ENCODE peak calls at places on chromosomes 12 and 14, in four cellular contexts. A, S, N and K are unnamed samples.

GRCh38 chr12:12091977-12092663 is 21.4 kb downstream of the BCL2L14 start:
- DNase-seq in A (no peak), N (no peak), S (no peak), K (peak)

GRCh38 chr14:67411820-67412421 is at the start of gene PLEK2:
- DNase-seq in S (peak), A (no peak), N (peak), K (no peak)

GRCh38 chr12:62730649-62731377 is 204.1 kb downstream of the PPM1H start:
- DNase-seq in S (no peak), N (no peak), A (no peak), K (no peak)

GRCh38 chr12:31589896-31590729 is 823 bp downstream of the DENND5B start:
- DNase-seq in A (no peak), S (peak), N (peak), K (no peak)

GRCh38 chr12:61531195-61531594 is 729.0 kb upstream of the USP15 start:
- DNase-seq in N (no peak), S (no peak), A (no peak), K (no peak)

GRCh38 chr12:42977451-42978230 is 388.1 kb upstream of the PRICKLE1 start:
- DNase-seq in S (no peak), A (no peak), N (no peak), K (no peak)

GRCh38 chr14:100122481-100123215 is 36.8 kb downstream of the DEGS2 start:
- DNase-seq in S (no peak), A (no peak), N (no peak), K (no peak)

GRCh38 chr12:129563266-129563665 is 340.6 kb downstream of the TMEM132D start:
- DNase-seq in N (no peak), A (no peak), S (no peak), K (no peak)

GRCh38 chr12:48165089-48166031 is 8.0 kb upstream of the ASB8 start:
- DNase-seq in A (peak), S (no peak), N (no peak), K (no peak)

GRCh38 chr12:121403721-121404120 is 3.8 kb downstream of the RNF34 start:
- DNase-seq in N (no peak), S (no peak), A (no peak), K (no peak)

GRCh38 chr14:20631023-20631820 is 10.3 kb downstream of the OR6S1 start:
- DNase-seq in N (peak), A (no peak), S (peak), K (no peak)

GRCh38 chr12:51864701-51865469 is 16.4 kb upstream of the FIGNL2 start:
- DNase-seq in A (no peak), S (no peak), N (no peak), K (no peak)

GRCh38 chr14:61148742-61149350 is 132.3 kb downstream of the TMEM30B start:
- DNase-seq in A (no peak), N (no peak), S (no peak), K (no peak)

GRCh38 chr12:22313276-22313995 is 21.1 kb downstream of the ST8SIA1 start:
- DNase-seq in A (no peak), S (no peak), N (no peak), K (no peak)

GRCh38 chr12:97203408-97203807 is 259.2 kb upstream of the RMST start:
- DNase-seq in A (no peak), S (no peak), N (no peak), K (no peak)

GRCh38 chr14:93977790-93978581 is 1.6 kb upstream of the ASB2 start:
- DNase-seq in S (no peak), N (no peak), A (peak), K (no peak)

GRCh38 chr12:101700299-101700820 is 2.9 kb downstream of the CHPT1 start:
- DNase-seq in N (no peak), A (no peak), S (no peak), K (no peak)

GRCh38 chr12:101698782-101699347 is 1.4 kb downstream of the CHPT1 start:
- DNase-seq in N (no peak), A (no peak), S (no peak), K (no peak)

GRCh38 chr12:101706403-101706802 is 9.0 kb downstream of the CHPT1 start:
- DNase-seq in A (no peak), S (no peak), N (no peak), K (no peak)

GRCh38 chr12:101707131-101707782 is 9.8 kb downstream of the CHPT1 start:
- DNase-seq in N (no peak), A (no peak), S (no peak), K (no peak)

DNA sequence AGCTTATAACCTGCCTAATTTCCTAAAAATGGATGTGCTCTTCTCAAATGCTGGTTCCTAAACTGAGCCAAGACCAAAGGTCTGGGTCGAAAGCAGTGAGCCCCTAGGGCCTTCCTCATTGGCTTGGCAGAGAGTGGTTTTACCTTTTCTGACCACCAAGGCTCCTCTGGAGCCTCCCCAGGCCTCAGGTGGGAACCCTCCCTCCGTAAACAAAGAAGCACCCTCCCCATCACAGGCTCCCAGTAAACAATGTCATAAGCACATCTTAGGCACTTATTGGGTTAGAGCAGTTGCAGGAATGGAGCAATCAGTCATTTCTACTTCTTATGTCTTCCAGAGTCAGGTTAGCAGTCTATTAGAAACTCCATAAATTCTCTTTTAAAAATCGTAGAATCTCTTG is 6.0 kb downstream of the CHPT1 start:
- DNase-seq in A (no peak), N (no peak), S (no peak), K (no peak)
- H3K27ac ChIP-seq in A (no peak), N (no peak), S (no peak), K (no peak)

DNA sequence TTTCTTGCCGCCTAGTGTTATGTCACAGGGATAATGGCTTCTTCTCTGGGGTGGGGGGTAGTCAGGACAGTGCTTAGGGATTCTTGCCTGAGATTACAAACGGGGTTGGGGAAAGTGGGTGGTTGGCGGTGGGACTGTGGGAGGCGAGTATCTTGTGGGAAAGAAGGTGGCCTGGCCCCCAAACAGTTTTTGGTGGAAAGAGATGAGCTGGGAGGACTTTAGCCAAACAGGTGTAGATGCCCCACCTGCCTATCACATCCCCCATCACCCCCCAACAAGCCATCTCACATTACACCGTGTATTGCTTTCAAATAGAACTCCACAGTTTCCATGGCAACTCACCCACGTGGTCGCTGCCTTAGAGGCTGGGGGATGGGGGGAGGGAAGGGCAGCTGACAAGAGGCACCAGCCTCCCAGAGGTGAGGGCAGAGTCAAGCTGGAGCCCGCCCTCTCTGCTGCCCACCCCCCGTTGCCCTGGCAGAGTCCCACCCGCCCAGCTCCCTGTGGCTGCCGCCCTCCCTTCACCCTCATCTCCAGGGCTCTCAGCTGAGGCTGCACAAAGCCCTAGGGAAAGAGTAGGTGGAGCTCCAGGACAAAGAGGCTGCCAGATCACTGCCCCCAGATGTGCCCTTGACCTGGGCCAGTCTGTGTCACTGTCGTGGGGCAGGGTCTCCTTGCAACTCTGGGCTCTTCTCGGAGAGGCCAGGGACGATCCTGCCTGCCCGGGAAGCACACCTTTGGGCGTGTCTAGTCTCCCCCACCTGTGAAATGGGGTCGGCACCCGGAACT is 98.3 kb downstream of the LRRC74A start:
- DNase-seq in S (no peak), N (no peak), A (no peak), K (no peak)
- TF ChIP-seq POLR2AphosphoS5 in S (no peak), N (no peak), A (no peak), K (no peak)

DNA sequence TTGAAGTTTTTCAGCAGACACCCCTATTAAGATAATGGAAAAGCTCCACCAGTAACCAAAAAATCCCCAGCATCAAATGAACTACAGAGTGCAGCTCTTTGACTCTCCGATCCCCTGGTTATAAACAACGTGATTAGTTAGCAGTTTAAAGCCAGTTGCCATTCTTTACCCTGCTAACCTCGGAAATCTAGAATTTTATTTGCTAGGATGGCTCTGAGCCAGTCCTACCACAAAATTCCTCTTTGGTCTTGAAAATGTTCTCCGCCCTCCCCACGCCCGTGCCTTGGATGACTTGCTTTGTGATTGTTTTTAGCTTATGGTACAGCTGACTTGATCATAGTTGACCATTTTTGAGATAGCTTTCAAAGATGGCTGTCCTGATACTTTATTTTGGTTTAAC is 1.2 kb downstream of the KLHDC2 start:
- DNase-seq in A (no peak), N (no peak), S (peak), K (no peak)
- H3K4me3 ChIP-seq in A (peak), N (peak), S (peak), K (peak)

DNA sequence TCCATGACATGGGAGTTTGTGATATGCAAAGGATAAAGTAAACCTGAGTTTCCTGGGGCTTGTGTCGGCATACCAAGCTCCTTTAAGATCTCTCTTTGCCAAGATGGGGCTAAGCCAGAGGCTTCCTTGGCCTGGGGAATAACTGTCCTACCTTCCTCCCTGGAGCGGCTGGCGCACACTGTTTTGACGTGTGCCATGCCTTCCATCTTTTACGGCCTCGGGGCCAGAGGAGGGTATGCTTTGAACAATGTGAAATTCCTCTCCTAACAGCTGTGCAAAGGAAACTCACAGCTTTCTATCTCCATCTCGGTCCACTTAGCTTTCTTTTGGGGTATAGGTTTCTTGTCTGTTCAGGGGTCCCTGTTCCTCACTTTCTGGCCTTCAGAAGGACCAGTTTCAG is 55.2 kb downstream of the NTF3 start:
- DNase-seq in A (no peak), N (no peak), S (no peak), K (no peak)
- H3K27ac ChIP-seq in A (no peak), N (no peak), S (no peak), K (no peak)

GRCh38 chr12:93570552-93571359 is 1.7 kb upstream of the SOCS2 start:
- DNase-seq in A (no peak), N (peak), S (peak), K (peak)
- TF ChIP-seq POLR2AphosphoS5 in A (no peak), N (peak), S (peak), K (peak)

GRCh38 chr12:123765504-123766035 is 3.5 kb downstream of the DNAH10 start:
- DNase-seq in N (no peak), S (no peak), A (no peak), K (no peak)

GRCh38 chr12:123764109-123764508 is 2.0 kb downstream of the DNAH10 start:
- DNase-seq in S (no peak), A (no peak), N (no peak), K (no peak)

GRCh38 chr12:123763093-123763492 is 992 bp downstream of the DNAH10 start:
- DNase-seq in S (no peak), A (no peak), N (no peak), K (no peak)

GRCh38 chr12:123761841-123762714 is at the start of gene DNAH10:
- DNase-seq in S (no peak), A (peak), N (no peak), K (no peak)

DNA sequence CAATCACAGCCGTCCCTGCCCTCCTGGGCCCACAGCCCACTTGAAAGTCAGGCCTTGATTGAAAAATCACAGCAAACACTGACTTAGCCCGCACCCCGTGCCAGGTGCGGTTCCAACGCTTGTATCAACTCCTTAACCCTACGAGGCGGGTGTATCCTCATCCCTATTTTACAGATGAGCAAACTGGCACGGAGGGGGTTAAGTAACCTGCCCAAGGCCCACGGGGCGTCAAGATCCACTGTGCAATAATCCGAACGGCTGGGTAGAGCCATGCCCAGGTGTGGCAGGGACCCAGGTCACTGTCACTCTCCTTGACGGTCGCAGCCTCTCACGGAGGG is 583 bp downstream of the DNAH10 start:
- DNase-seq in A (no peak), N (no peak), S (no peak), K (no peak)
- H3K4me3 ChIP-seq in A (peak), N (peak), S (peak), K (peak)

GRCh38 chr14:54664961-54665360 is 98.0 kb downstream of the SAMD4A start:
- DNase-seq in N (no peak), A (no peak), S (no peak), K (no peak)
- H3K27ac ChIP-seq in N (no peak), A (no peak), S (no peak), K (no peak)

GRCh38 chr12:16175893-16176292 is 101.6 kb downstream of the SLC15A5 start:
- DNase-seq in A (no peak), S (no peak), N (no peak), K (peak)
- TF ChIP-seq POLR2AphosphoS5 in A (no peak), S (no peak), N (no peak), K (no peak)